ENCODE peak calls at places on chromosomes 16 and 17, in six cellular contexts. H, C, A, M, D and R are unnamed samples.
A peak's percentile ranks its signal among the peaks of the same experiment; 100 is the strongest.

GRCh38 chr17:79024901-79025737 is 1.1 kb downstream of the C1QTNF1 start:
- DNase-seq in M (peak; percentile 65), D (no peak), A (no peak), C (no peak), H (no peak), R (no peak)

GRCh38 chr17:42049834-42050359 is 504 bp downstream of the C17orf113 start:
- DNase-seq in M (no peak), H (no peak), D (no peak), A (no peak), C (no peak), R (no peak)

GRCh38 chr17:29048440-29049360 is 5.8 kb downstream of the PIPOX start:
- DNase-seq in A (no peak), C (no peak), H (no peak), D (no peak), M (no peak), R (no peak)

GRCh38 chr16:86926146-86926545 is 347.8 kb downstream of the FOXL1 start:
- DNase-seq in C (no peak), D (no peak), H (no peak), M (no peak), A (no peak), R (no peak)

GRCh38 chr16:84022641-84023040 is 20.0 kb downstream of the SLC38A8 start:
- DNase-seq in D (no peak), A (no peak), H (no peak), M (no peak), C (no peak), R (no peak)

GRCh38 chr17:78040561-78041400 is 82.3 kb downstream of the TNRC6C start:
- DNase-seq in A (peak; percentile 67), H (peak; percentile 81), M (peak; percentile 70), C (peak; percentile 72), D (peak; percentile 24), R (peak; percentile 39)

GRCh38 chr17:41527076-41528023 is 758 bp downstream of the KRT19 start:
- DNase-seq in M (no peak), C (no peak), A (peak; percentile 70), H (no peak), D (no peak), R (no peak)

GRCh38 chr16:57071840-57072541 is 20.4 kb upstream of the CPNE2 start:
- DNase-seq in D (no peak), A (no peak), H (peak; percentile 44), C (no peak), M (no peak), R (no peak)

GRCh38 chr17:66678061-66678460 is 156.9 kb upstream of the CACNG5 start:
- DNase-seq in C (no peak), D (no peak), M (no peak), A (no peak), H (no peak), R (no peak)

GRCh38 chr17:9512323-9513168 is 63.1 kb downstream of the STX8 start:
- DNase-seq in D (no peak), C (no peak), M (no peak), A (no peak), H (peak; percentile 17), R (no peak)

GRCh38 chr17:10469459-10469858 is at the start of gene MYH4:
- DNase-seq in M (no peak), D (no peak), H (no peak), C (no peak), A (no peak), R (no peak)

GRCh38 chr17:72545756-72546155 is 424.9 kb downstream of the SOX9 start:
- DNase-seq in M (no peak), H (no peak), D (no peak), C (no peak), A (no peak), R (no peak)

GRCh38 chr16:67155305-67156145 is 4.2 kb downstream of the TRADD start:
- DNase-seq in A (peak; percentile 76), D (peak; percentile 75), C (peak; percentile 81), M (peak; percentile 77), H (peak; percentile 72), R (peak; percentile 78)

GRCh38 chr17:12642034-12642433 is 23.7 kb upstream of the MYOCD start:
- DNase-seq in D (no peak), H (no peak), C (no peak), A (no peak), M (no peak), R (no peak)

GRCh38 chr17:18961634-18962493 is 9.9 kb downstream of the SLC5A10 start:
- DNase-seq in C (no peak), M (peak; percentile 46), H (peak; percentile 64), D (no peak), A (no peak), R (no peak)

GRCh38 chr17:68248886-68249872 is 1.3 kb downstream of the AMZ2 start:
- DNase-seq in A (no peak), C (no peak), H (no peak), D (no peak), M (no peak), R (peak; percentile 77)

GRCh38 chr16:87702325-87702811 is 63.4 kb downstream of the KLHDC4 start:
- DNase-seq in A (no peak), D (peak; percentile 42), H (no peak), C (no peak), M (no peak), R (no peak)

GRCh38 chr16:9077001-9077809 is 14.2 kb upstream of the HAPSTR1 start:
- DNase-seq in M (no peak), A (no peak), H (peak; percentile 79), D (no peak), C (no peak), R (no peak)

GRCh38 chr16:72189865-72190371 is 18.0 kb upstream of the PMFBP1 start:
- DNase-seq in C (no peak), D (no peak), A (no peak), M (peak; percentile 74), H (peak; percentile 6), R (no peak)

GRCh38 chr17:81641825-81642489 is 5.0 kb downstream of the TSPAN10 start:
- DNase-seq in M (no peak), A (no peak), C (no peak), H (peak; percentile 50), D (no peak), R (no peak)

GRCh38 chr16:7086842-7087616 is 245.6 kb upstream of the RBFOX1 start:
- DNase-seq in A (peak; percentile 28), M (no peak), H (peak; percentile 21), D (no peak), C (no peak), R (no peak)

GRCh38 chr16:63904182-63904581 is 1217.7 kb downstream of the CDH11 start:
- DNase-seq in C (no peak), D (no peak), H (no peak), A (no peak), M (no peak), R (no peak)

GRCh38 chr16:88076211-88076931 is 125.1 kb downstream of the BANP start:
- DNase-seq in A (no peak), D (no peak), M (no peak), C (peak; percentile 51), H (no peak), R (no peak)

GRCh38 chr17:80751460-80752368 is 207.1 kb downstream of the RPTOR start:
- DNase-seq in M (no peak), A (no peak), C (no peak), H (no peak), D (no peak), R (no peak)

GRCh38 chr16:66740010-66740409 is 11.4 kb downstream of the DYNC1LI2 start:
- DNase-seq in H (peak; percentile 51), M (no peak), A (no peak), C (no peak), D (peak; percentile 27), R (no peak)

GRCh38 chr16:67562918-67563707 is 787 bp downstream of the CTCF start:
- DNase-seq in A (peak; percentile 54), C (peak; percentile 80), D (peak; percentile 65), H (peak; percentile 57), M (peak; percentile 76), R (peak; percentile 61)

GRCh38 chr16:68564367-68564985 is 25.4 kb downstream of the ZFP90 start:
- DNase-seq in D (no peak), A (no peak), M (no peak), C (no peak), H (peak; percentile 35), R (no peak)

GRCh38 chr16:86932130-86932982 is 354.0 kb downstream of the FOXL1 start:
- DNase-seq in H (no peak), D (no peak), M (no peak), A (no peak), C (no peak), R (no peak)

GRCh38 chr17:20302191-20302917 is 165.0 kb downstream of the LGALS9B start:
- DNase-seq in A (no peak), H (no peak), D (no peak), C (no peak), M (no peak), R (no peak)

GRCh38 chr16:58421029-58421428 is 28.8 kb downstream of the GINS3 start:
- DNase-seq in H (no peak), M (no peak), A (no peak), D (no peak), C (no peak), R (no peak)

GRCh38 chr17:45006927-45007461 is 38.9 kb upstream of the C1QL1 start:
- DNase-seq in C (no peak), D (no peak), M (no peak), A (no peak), H (no peak), R (no peak)

GRCh38 chr16:1308036-1308976 is 1.1 kb upstream of the UBE2I start:
- DNase-seq in D (no peak), M (no peak), H (peak; percentile 90), C (no peak), A (no peak), R (no peak)
- H3K4me1 ChIP-seq in D (peaks cover 60% of the 10 kb centered on the region), M (no peaks in the 10 kb centered on the region), H (peaks cover 23% of the 10 kb centered on the region), C (no peaks in the 10 kb centered on the region), A (peaks cover 23% of the 10 kb centered on the region), R (peaks cover 48% of the 10 kb centered on the region)

GRCh38 chr17:4785311-4786110 is 653 bp downstream of the VMO1 start:
- DNase-seq in C (no peak), M (no peak), H (no peak), A (no peak), D (no peak), R (no peak)
- H3K4me3 ChIP-seq in C (peak overlapping the region; percentile 18), M (no peak overlapping the region), H (no peak overlapping the region), A (no peak overlapping the region), D (no peak overlapping the region), R (no peak overlapping the region)

GRCh38 chr17:1965556-1966273 is 59.4 kb downstream of the RTN4RL1 start:
- DNase-seq in D (no peak), C (no peak), A (no peak), H (no peak), M (no peak), R (no peak)
- H3K27ac ChIP-seq in D (no peak overlapping the region), C (no peak overlapping the region), A (no peak overlapping the region), H (no peak overlapping the region), M (no peak overlapping the region), R (no peak overlapping the region)

GRCh38 chr17:2023692-2024571 is 1.2 kb downstream of the RTN4RL1 start:
- DNase-seq in C (no peak), A (peak; percentile 76), H (peak; percentile 64), D (no peak), M (peak; percentile 82), R (peak; percentile 50)

GRCh38 chr17:2025220-2025621 is at the start of gene RTN4RL1:
- DNase-seq in M (peak; percentile 83), C (no peak), D (peak; percentile 73), A (peak; percentile 83), H (peak; percentile 80), R (peak; percentile 86)

GRCh38 chr17:2024572-2025219 is 438 bp downstream of the RTN4RL1 start:
- DNase-seq in C (no peak), M (no peak), H (peak; percentile 44), A (no peak), D (no peak), R (no peak)

GRCh38 chr17:2022647-2023046 is 2.5 kb downstream of the RTN4RL1 start:
- DNase-seq in D (peak; percentile 27), A (peak; percentile 42), M (no peak), H (no peak), C (no peak), R (no peak)

GRCh38 chr17:2023256-2023655 is 1.9 kb downstream of the RTN4RL1 start:
- DNase-seq in M (no peak), A (no peak), C (no peak), H (no peak), D (no peak), R (no peak)
- H3K4me1 ChIP-seq in M (no peaks in the 10 kb centered on the region), A (peaks cover 19% of the 10 kb centered on the region), C (no peaks in the 10 kb centered on the region), H (peaks cover 14% of the 10 kb centered on the region), D (peaks cover 31% of the 10 kb centered on the region), R (peaks cover 24% of the 10 kb centered on the region)